ENCODE peak calls at places on chromosomes 6 and 20, in nine cellular contexts. One of them, this sample, is unnamed. For H3K4me1, the result is how much of the 10 kb centered on the place peaks cover.

GRCh38 chr6:23174781-23175361 is 605.5 kb downstream of the HDGFL1 start:
- DNase-seq in CD8-positive, alpha-beta T cell: no peak
- DNase-seq in HepG2: no peak
- DNase-seq in naive thymus-derived CD4-positive, alpha-beta T cell: no peak
- DNase-seq in mammary epithelial cell: peak
- DNase-seq in suprapubic skin: no peak
- DNase-seq in uterus: no peak
- DNase-seq in neural progenitor cell: no peak
- DNase-seq in hepatocyte: no peak
- DNase-seq in this sample: no peak

GRCh38 chr6:135498178-135498841 is 770 bp upstream of the AHI1 start:
- DNase-seq in CD8-positive, alpha-beta T cell: peak
- DNase-seq in HepG2: peak
- DNase-seq in naive thymus-derived CD4-positive, alpha-beta T cell: peak
- DNase-seq in mammary epithelial cell: peak
- DNase-seq in suprapubic skin: peak
- DNase-seq in uterus: peak
- DNase-seq in neural progenitor cell: peak
- DNase-seq in hepatocyte: peak
- DNase-seq in this sample: peak

GRCh38 chr20:16761305-16761829 is 13.2 kb downstream of the OTOR start:
- DNase-seq in CD8-positive, alpha-beta T cell: peak
- DNase-seq in HepG2: peak
- DNase-seq in naive thymus-derived CD4-positive, alpha-beta T cell: peak
- DNase-seq in mammary epithelial cell: peak
- DNase-seq in suprapubic skin: no peak
- DNase-seq in uterus: peak
- DNase-seq in neural progenitor cell: peak
- DNase-seq in hepatocyte: peak
- DNase-seq in this sample: peak

GRCh38 chr6:25058387-25058786 is 122.6 kb upstream of the RIPOR2 start:
- DNase-seq in CD8-positive, alpha-beta T cell: no peak
- DNase-seq in HepG2: no peak
- DNase-seq in naive thymus-derived CD4-positive, alpha-beta T cell: no peak
- DNase-seq in mammary epithelial cell: no peak
- DNase-seq in suprapubic skin: no peak
- DNase-seq in uterus: no peak
- DNase-seq in neural progenitor cell: no peak
- DNase-seq in hepatocyte: no peak
- DNase-seq in this sample: no peak

GRCh38 chr6:147506704-147507114 is 1.8 kb upstream of the SAMD5 start:
- DNase-seq in CD8-positive, alpha-beta T cell: no peak
- DNase-seq in HepG2: peak
- DNase-seq in naive thymus-derived CD4-positive, alpha-beta T cell: no peak
- DNase-seq in mammary epithelial cell: peak
- DNase-seq in suprapubic skin: no peak
- DNase-seq in uterus: peak
- DNase-seq in neural progenitor cell: peak
- DNase-seq in hepatocyte: peak
- DNase-seq in this sample: peak

GRCh38 chr6:83609248-83609647 is 96.9 kb downstream of the PRSS35 start:
- DNase-seq in CD8-positive, alpha-beta T cell: no peak
- DNase-seq in HepG2: no peak
- DNase-seq in naive thymus-derived CD4-positive, alpha-beta T cell: no peak
- DNase-seq in mammary epithelial cell: no peak
- DNase-seq in suprapubic skin: no peak
- DNase-seq in uterus: no peak
- DNase-seq in neural progenitor cell: no peak
- DNase-seq in hepatocyte: no peak
- DNase-seq in this sample: no peak

GRCh38 chr6:112214749-112215269 is 39.6 kb downstream of the LAMA4 start:
- DNase-seq in CD8-positive, alpha-beta T cell: no peak
- DNase-seq in HepG2: peak
- DNase-seq in naive thymus-derived CD4-positive, alpha-beta T cell: no peak
- DNase-seq in mammary epithelial cell: no peak
- DNase-seq in suprapubic skin: no peak
- DNase-seq in uterus: no peak
- DNase-seq in neural progenitor cell: no peak
- DNase-seq in hepatocyte: peak
- DNase-seq in this sample: no peak

GRCh38 chr6:125753218-125753936 is 3.9 kb downstream of the HEY2 start:
- DNase-seq in CD8-positive, alpha-beta T cell: no peak
- DNase-seq in HepG2: peak
- DNase-seq in naive thymus-derived CD4-positive, alpha-beta T cell: peak
- DNase-seq in mammary epithelial cell: no peak
- DNase-seq in suprapubic skin: no peak
- DNase-seq in uterus: no peak
- DNase-seq in neural progenitor cell: peak
- DNase-seq in hepatocyte: no peak
- DNase-seq in this sample: no peak

GRCh38 chr6:167825759-167826229 is 917 bp upstream of the AFDN start:
- DNase-seq in CD8-positive, alpha-beta T cell: no peak
- DNase-seq in HepG2: peak
- DNase-seq in naive thymus-derived CD4-positive, alpha-beta T cell: no peak
- DNase-seq in mammary epithelial cell: peak
- DNase-seq in suprapubic skin: no peak
- DNase-seq in uterus: peak
- DNase-seq in neural progenitor cell: peak
- DNase-seq in hepatocyte: peak
- DNase-seq in this sample: peak

GRCh38 chr6:161412795-161413194 is 138.9 kb upstream of the AGPAT4 start:
- DNase-seq in CD8-positive, alpha-beta T cell: no peak
- DNase-seq in HepG2: no peak
- DNase-seq in naive thymus-derived CD4-positive, alpha-beta T cell: no peak
- DNase-seq in mammary epithelial cell: no peak
- DNase-seq in suprapubic skin: no peak
- DNase-seq in uterus: no peak
- DNase-seq in neural progenitor cell: no peak
- DNase-seq in hepatocyte: no peak
- DNase-seq in this sample: no peak

GRCh38 chr20:63005862-63006564 is 751 bp downstream of the BHLHE23 start:
- DNase-seq in CD8-positive, alpha-beta T cell: no peak
- DNase-seq in HepG2: no peak
- DNase-seq in naive thymus-derived CD4-positive, alpha-beta T cell: no peak
- DNase-seq in mammary epithelial cell: peak
- DNase-seq in suprapubic skin: no peak
- DNase-seq in uterus: no peak
- DNase-seq in neural progenitor cell: peak
- DNase-seq in hepatocyte: no peak
- DNase-seq in this sample: no peak

GRCh38 chr6:77353129-77353528 is 110.2 kb downstream of the HTR1B start:
- DNase-seq in CD8-positive, alpha-beta T cell: no peak
- DNase-seq in HepG2: no peak
- DNase-seq in naive thymus-derived CD4-positive, alpha-beta T cell: no peak
- DNase-seq in mammary epithelial cell: no peak
- DNase-seq in suprapubic skin: no peak
- DNase-seq in uterus: no peak
- DNase-seq in neural progenitor cell: no peak
- DNase-seq in hepatocyte: no peak
- DNase-seq in this sample: no peak

GRCh38 chr20:25054995-25055629 is 2.8 kb downstream of the ACSS1 start:
- DNase-seq in CD8-positive, alpha-beta T cell: no peak
- DNase-seq in HepG2: peak
- DNase-seq in naive thymus-derived CD4-positive, alpha-beta T cell: no peak
- DNase-seq in mammary epithelial cell: no peak
- DNase-seq in suprapubic skin: no peak
- DNase-seq in uterus: peak
- DNase-seq in neural progenitor cell: no peak
- DNase-seq in hepatocyte: no peak
- DNase-seq in this sample: no peak

GRCh38 chr20:19588731-19589130 is 169.3 kb upstream of the RIN2 start:
- DNase-seq in CD8-positive, alpha-beta T cell: no peak
- DNase-seq in HepG2: peak
- DNase-seq in naive thymus-derived CD4-positive, alpha-beta T cell: no peak
- DNase-seq in mammary epithelial cell: no peak
- DNase-seq in suprapubic skin: no peak
- DNase-seq in uterus: peak
- DNase-seq in neural progenitor cell: no peak
- DNase-seq in hepatocyte: peak
- DNase-seq in this sample: no peak

GRCh38 chr20:57476641-57477461 is 48.1 kb downstream of the CTCFL start:
- DNase-seq in CD8-positive, alpha-beta T cell: no peak
- DNase-seq in HepG2: no peak
- DNase-seq in naive thymus-derived CD4-positive, alpha-beta T cell: no peak
- DNase-seq in mammary epithelial cell: no peak
- DNase-seq in suprapubic skin: peak
- DNase-seq in uterus: no peak
- DNase-seq in neural progenitor cell: no peak
- DNase-seq in hepatocyte: no peak
- DNase-seq in this sample: no peak

GRCh38 chr20:33693741-33694645 is 7.8 kb upstream of the E2F1 start:
- DNase-seq in CD8-positive, alpha-beta T cell: no peak
- DNase-seq in HepG2: no peak
- DNase-seq in naive thymus-derived CD4-positive, alpha-beta T cell: no peak
- DNase-seq in mammary epithelial cell: no peak
- DNase-seq in suprapubic skin: no peak
- DNase-seq in uterus: no peak
- DNase-seq in neural progenitor cell: peak
- DNase-seq in hepatocyte: no peak
- DNase-seq in this sample: no peak

GRCh38 chr6:168016176-168016620 is 18.7 kb downstream of the KIF25 start:
- DNase-seq in CD8-positive, alpha-beta T cell: no peak
- DNase-seq in HepG2: no peak
- DNase-seq in naive thymus-derived CD4-positive, alpha-beta T cell: no peak
- DNase-seq in mammary epithelial cell: no peak
- DNase-seq in suprapubic skin: no peak
- DNase-seq in uterus: no peak
- DNase-seq in neural progenitor cell: no peak
- DNase-seq in hepatocyte: no peak
- DNase-seq in this sample: no peak

GRCh38 chr20:20710847-20711315 is 1.6 kb downstream of the RALGAPA2 start:
- DNase-seq in CD8-positive, alpha-beta T cell: no peak
- DNase-seq in HepG2: peak
- DNase-seq in naive thymus-derived CD4-positive, alpha-beta T cell: peak
- DNase-seq in mammary epithelial cell: peak
- DNase-seq in suprapubic skin: no peak
- DNase-seq in uterus: no peak
- DNase-seq in neural progenitor cell: no peak
- DNase-seq in hepatocyte: peak
- DNase-seq in this sample: no peak

GRCh38 chr6:45727824-45728449 is 287.7 kb downstream of the CLIC5 start:
- DNase-seq in CD8-positive, alpha-beta T cell: no peak
- DNase-seq in HepG2: no peak
- DNase-seq in naive thymus-derived CD4-positive, alpha-beta T cell: no peak
- DNase-seq in mammary epithelial cell: no peak
- DNase-seq in suprapubic skin: no peak
- DNase-seq in uterus: no peak
- DNase-seq in neural progenitor cell: no peak
- DNase-seq in hepatocyte: no peak
- DNase-seq in this sample: no peak
- H3K4me3 ChIP-seq in CD8-positive, alpha-beta T cell: no peak
- H3K4me3 ChIP-seq in HepG2: no peak
- H3K4me3 ChIP-seq in naive thymus-derived CD4-positive, alpha-beta T cell: no peak
- H3K4me3 ChIP-seq in mammary epithelial cell: no peak
- H3K4me3 ChIP-seq in suprapubic skin: no peak
- H3K4me3 ChIP-seq in uterus: no peak
- H3K4me3 ChIP-seq in neural progenitor cell: no peak
- H3K4me3 ChIP-seq in hepatocyte: no peak
- H3K4me3 ChIP-seq in this sample: no peak

GRCh38 chr6:33429745-33430042 is 9.8 kb downstream of the SYNGAP1 start:
- DNase-seq in CD8-positive, alpha-beta T cell: no peak
- DNase-seq in HepG2: no peak
- DNase-seq in naive thymus-derived CD4-positive, alpha-beta T cell: no peak
- DNase-seq in mammary epithelial cell: no peak
- DNase-seq in suprapubic skin: no peak
- DNase-seq in uterus: no peak
- DNase-seq in neural progenitor cell: no peak
- DNase-seq in hepatocyte: no peak
- DNase-seq in this sample: no peak
- H3K4me1 ChIP-seq in CD8-positive, alpha-beta T cell: half or more
- H3K4me1 ChIP-seq in HepG2: half or more
- H3K4me1 ChIP-seq in naive thymus-derived CD4-positive, alpha-beta T cell: under half
- H3K4me1 ChIP-seq in mammary epithelial cell: under half
- H3K4me1 ChIP-seq in suprapubic skin: half or more
- H3K4me1 ChIP-seq in uterus: under half
- H3K4me1 ChIP-seq in neural progenitor cell: half or more
- H3K4me1 ChIP-seq in hepatocyte: under half
- H3K4me1 ChIP-seq in this sample: under half

GRCh38 chr6:12419626-12420272 is 129.6 kb downstream of the EDN1 start:
- DNase-seq in CD8-positive, alpha-beta T cell: no peak
- DNase-seq in HepG2: peak
- DNase-seq in naive thymus-derived CD4-positive, alpha-beta T cell: no peak
- DNase-seq in mammary epithelial cell: no peak
- DNase-seq in suprapubic skin: no peak
- DNase-seq in uterus: no peak
- DNase-seq in neural progenitor cell: no peak
- DNase-seq in hepatocyte: no peak
- DNase-seq in this sample: no peak

GRCh38 chr6:12423852-12424251 is 133.7 kb downstream of the EDN1 start:
- DNase-seq in CD8-positive, alpha-beta T cell: no peak
- DNase-seq in HepG2: no peak
- DNase-seq in naive thymus-derived CD4-positive, alpha-beta T cell: no peak
- DNase-seq in mammary epithelial cell: no peak
- DNase-seq in suprapubic skin: no peak
- DNase-seq in uterus: no peak
- DNase-seq in neural progenitor cell: no peak
- DNase-seq in hepatocyte: no peak
- DNase-seq in this sample: no peak

GRCh38 chr6:12421596-12421995 is 131.4 kb downstream of the EDN1 start:
- DNase-seq in CD8-positive, alpha-beta T cell: no peak
- DNase-seq in HepG2: no peak
- DNase-seq in naive thymus-derived CD4-positive, alpha-beta T cell: no peak
- DNase-seq in mammary epithelial cell: peak
- DNase-seq in suprapubic skin: no peak
- DNase-seq in uterus: no peak
- DNase-seq in neural progenitor cell: no peak
- DNase-seq in hepatocyte: no peak
- DNase-seq in this sample: no peak

GRCh38 chr6:12420626-12421025 is 130.5 kb downstream of the EDN1 start:
- DNase-seq in CD8-positive, alpha-beta T cell: no peak
- DNase-seq in HepG2: no peak
- DNase-seq in naive thymus-derived CD4-positive, alpha-beta T cell: no peak
- DNase-seq in mammary epithelial cell: peak
- DNase-seq in suprapubic skin: no peak
- DNase-seq in uterus: no peak
- DNase-seq in neural progenitor cell: peak
- DNase-seq in hepatocyte: no peak
- DNase-seq in this sample: no peak

DNA sequence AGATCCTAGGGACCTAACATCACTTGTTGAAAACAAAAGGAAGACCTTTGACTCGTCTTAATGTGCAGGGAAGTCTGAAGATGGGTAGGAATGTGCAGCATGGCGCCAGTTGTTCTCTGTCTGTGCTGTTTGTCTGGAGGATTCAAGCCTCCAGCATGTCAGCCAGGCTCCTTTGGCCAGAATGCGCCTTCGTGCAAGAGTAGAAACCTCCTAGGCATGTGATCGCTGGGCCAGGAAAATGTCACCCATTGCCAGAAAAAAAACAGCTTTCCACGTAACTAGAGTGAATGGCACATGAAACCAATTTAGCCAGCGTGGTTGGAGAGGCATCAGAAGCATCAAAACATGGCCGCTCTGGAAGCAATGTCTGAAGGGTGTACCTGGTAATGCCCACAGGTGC is 132.7 kb downstream of the EDN1 start:
- DNase-seq in CD8-positive, alpha-beta T cell: no peak
- DNase-seq in HepG2: no peak
- DNase-seq in naive thymus-derived CD4-positive, alpha-beta T cell: no peak
- DNase-seq in mammary epithelial cell: no peak
- DNase-seq in suprapubic skin: no peak
- DNase-seq in uterus: no peak
- DNase-seq in neural progenitor cell: peak
- DNase-seq in hepatocyte: no peak
- DNase-seq in this sample: no peak
- H3K27ac ChIP-seq in CD8-positive, alpha-beta T cell: no peak
- H3K27ac ChIP-seq in HepG2: no peak
- H3K27ac ChIP-seq in naive thymus-derived CD4-positive, alpha-beta T cell: no peak
- H3K27ac ChIP-seq in mammary epithelial cell: no peak
- H3K27ac ChIP-seq in suprapubic skin: no peak
- H3K27ac ChIP-seq in uterus: no peak
- H3K27ac ChIP-seq in neural progenitor cell: no peak
- H3K27ac ChIP-seq in hepatocyte: no peak
- H3K27ac ChIP-seq in this sample: no peak

GRCh38 chr6:56247654-56248122 is 308 bp upstream of the COL21A1 start:
- DNase-seq in CD8-positive, alpha-beta T cell: no peak
- DNase-seq in HepG2: no peak
- DNase-seq in naive thymus-derived CD4-positive, alpha-beta T cell: no peak
- DNase-seq in mammary epithelial cell: no peak
- DNase-seq in suprapubic skin: no peak
- DNase-seq in uterus: no peak
- DNase-seq in neural progenitor cell: no peak
- DNase-seq in hepatocyte: no peak
- DNase-seq in this sample: no peak
- H3K4me3 ChIP-seq in CD8-positive, alpha-beta T cell: no peak
- H3K4me3 ChIP-seq in HepG2: no peak
- H3K4me3 ChIP-seq in naive thymus-derived CD4-positive, alpha-beta T cell: no peak
- H3K4me3 ChIP-seq in mammary epithelial cell: no peak
- H3K4me3 ChIP-seq in suprapubic skin: peak
- H3K4me3 ChIP-seq in uterus: peak
- H3K4me3 ChIP-seq in neural progenitor cell: peak
- H3K4me3 ChIP-seq in hepatocyte: peak
- H3K4me3 ChIP-seq in this sample: peak